ENCODE peak calls at places on chromosome 13, in five cellular contexts. M is stimulated activated CD4-positive, alpha-beta T cell treated with anti-CD3 and anti-CD28 coated beads, Interleukin-2, amount 100 ng/mL, for 4 hours; U is fibroblast of the conjunctiva; J is ovary; Q is tibial nerve. A is an unnamed sample.

GRCh38 chr13:100269837-100270236 is 180.9 kb downstream of the PCCA start:
- DNase-seq in M (no peak), U (peak), J (peak), Q (peak), A (peak)

GRCh38 chr13:51729853-51730553 is 74.0 kb downstream of the DHRS12 start:
- DNase-seq in M (peak), U (peak), J (peak), Q (no peak), A (peak)

GRCh38 chr13:74026753-74027152 is 107.5 kb downstream of the KLF12 start:
- DNase-seq in M (peak), U (no peak), J (no peak), Q (no peak), A (no peak)

GRCh38 chr13:78657699-78658629 is 991 bp downstream of the OBI1 start:
- DNase-seq in M (no peak), U (no peak), J (no peak), Q (no peak), A (no peak)

GRCh38 chr13:77416666-77417212 is 89.8 kb upstream of the MYCBP2 start:
- DNase-seq in M (no peak), U (no peak), J (no peak), Q (no peak), A (no peak)

GRCh38 chr13:63012016-63012415 is 1596.4 kb upstream of the PCDH20 start:
- DNase-seq in M (no peak), U (no peak), J (no peak), Q (no peak), A (no peak)

GRCh38 chr13:113547248-113547971 is 37.1 kb upstream of the TFDP1 start:
- DNase-seq in M (no peak), U (no peak), J (no peak), Q (peak), A (no peak)

GRCh38 chr13:38850868-38851626 is 139.6 kb downstream of the STOML3 start:
- DNase-seq in M (no peak), U (no peak), J (no peak), Q (no peak), A (no peak)

GRCh38 chr13:54387607-54388006 is 1359.0 kb downstream of the OLFM4 start:
- DNase-seq in M (no peak), U (no peak), J (no peak), Q (no peak), A (no peak)

GRCh38 chr13:24671367-24672117 is 8.7 kb upstream of the ATP12A start:
- DNase-seq in M (no peak), U (peak), J (peak), Q (peak), A (no peak)

GRCh38 chr13:36787181-36787580 is 31.8 kb upstream of the RFXAP start:
- DNase-seq in M (no peak), U (no peak), J (no peak), Q (no peak), A (no peak)

GRCh38 chr13:39577833-39578232 is 25.2 kb downstream of the LHFPL6 start:
- DNase-seq in M (no peak), U (no peak), J (no peak), Q (peak), A (peak)

GRCh38 chr13:96199315-96199714 is 109.4 kb downstream of the HS6ST3 start:
- DNase-seq in M (no peak), U (no peak), J (no peak), Q (no peak), A (no peak)

GRCh38 chr13:39588384-39588783 is 14.6 kb downstream of the LHFPL6 start:
- DNase-seq in M (no peak), U (no peak), J (no peak), Q (no peak), A (no peak)

GRCh38 chr13:37058801-37059135 is 720 bp downstream of the SUPT20H start:
- DNase-seq in M (no peak), U (peak), J (no peak), Q (no peak), A (no peak)

GRCh38 chr13:71525004-71525403 is 342.0 kb downstream of the DACH1 start:
- DNase-seq in M (no peak), U (no peak), J (no peak), Q (no peak), A (no peak)

GRCh38 chr13:38395505-38395803 is 45.8 kb downstream of the UFM1 start:
- DNase-seq in M (no peak), U (no peak), J (no peak), Q (no peak), A (no peak)

GRCh38 chr13:38180100-38180499 is 169.6 kb upstream of the UFM1 start:
- DNase-seq in M (no peak), U (no peak), J (no peak), Q (no peak), A (no peak)

GRCh38 chr13:44354884-44355283 is 18.7 kb upstream of the SERP2 start:
- DNase-seq in M (no peak), U (no peak), J (no peak), Q (no peak), A (no peak)

GRCh38 chr13:33678084-33678483 is 139.9 kb upstream of the RFC3 start:
- DNase-seq in M (no peak), U (no peak), J (no peak), Q (no peak), A (no peak)

GRCh38 chr13:30256713-30257432 is 50.5 kb downstream of the KATNAL1 start:
- DNase-seq in M (no peak), U (no peak), J (no peak), Q (no peak), A (no peak)

GRCh38 chr13:33799950-33800592 is 17.9 kb upstream of the RFC3 start:
- DNase-seq in M (no peak), U (peak), J (no peak), Q (no peak), A (no peak)

GRCh38 chr13:44667950-44668349 is 91.8 kb upstream of the TSC22D1 start:
- DNase-seq in M (no peak), U (peak), J (no peak), Q (no peak), A (no peak)

GRCh38 chr13:114004416-114005205 is 30.7 kb upstream of the C13orf46 start:
- DNase-seq in M (no peak), U (no peak), J (no peak), Q (peak), A (peak)

GRCh38 chr13:27374650-27375049 is 49.8 kb upstream of the GTF3A start:
- DNase-seq in M (peak), U (peak), J (peak), Q (peak), A (peak)

GRCh38 chr13:44565881-44566280 is 10.2 kb downstream of the TSC22D1 start:
- DNase-seq in M (no peak), U (no peak), J (no peak), Q (no peak), A (no peak)

GRCh38 chr13:39510296-39510695 is 92.7 kb downstream of the LHFPL6 start:
- DNase-seq in M (no peak), U (no peak), J (no peak), Q (no peak), A (no peak)

GRCh38 chr13:21671793-21672680 is 1.2 kb downstream of the FGF9 start:
- DNase-seq in M (no peak), U (no peak), J (no peak), Q (no peak), A (no peak)

GRCh38 chr13:66844933-66845332 is 385.2 kb downstream of the PCDH9 start:
- DNase-seq in M (no peak), U (no peak), J (no peak), Q (no peak), A (no peak)

GRCh38 chr13:72864142-72865035 is 82.5 kb downstream of the PIBF1 start:
- DNase-seq in M (no peak), U (peak), J (no peak), Q (no peak), A (no peak)

GRCh38 chr13:33466262-33466661 is 180.7 kb upstream of the STARD13 start:
- DNase-seq in M (no peak), U (no peak), J (no peak), Q (no peak), A (no peak)